ENCODE peak calls at places on chromosomes 3 and 15, in six cellular contexts. One of them, this sample, is unnamed.

GRCh38 chr3:46898321-46899150 is 21.0 kb downstream of the PTH1R start:
- DNase-seq in tibial artery: no peak
- DNase-seq in prostate gland: no peak
- DNase-seq in RWPE1: no peak
- DNase-seq in H9: no peak
- DNase-seq in stomach: no peak
- DNase-seq in this sample: no peak

GRCh38 chr3:194782767-194783404 is 97.2 kb downstream of the FAM43A start:
- DNase-seq in prostate gland: no peak
- DNase-seq in tibial artery: no peak
- DNase-seq in RWPE1: no peak
- DNase-seq in stomach: no peak
- DNase-seq in H9: no peak
- DNase-seq in this sample: no peak

GRCh38 chr15:53974813-53975212 is 3.4 kb upstream of the UNC13C start:
- DNase-seq in stomach: no peak
- DNase-seq in tibial artery: no peak
- DNase-seq in H9: no peak
- DNase-seq in prostate gland: no peak
- DNase-seq in RWPE1: no peak
- DNase-seq in this sample: no peak

GRCh38 chr3:50370594-50370993 is 11.3 kb upstream of the TMEM115 start:
- DNase-seq in H9: no peak
- DNase-seq in RWPE1: no peak
- DNase-seq in stomach: no peak
- DNase-seq in prostate gland: no peak
- DNase-seq in tibial artery: no peak
- DNase-seq in this sample: peak; percentile 62

GRCh38 chr3:105093371-105093770 is 273.3 kb upstream of the ALCAM start:
- DNase-seq in tibial artery: no peak
- DNase-seq in stomach: no peak
- DNase-seq in prostate gland: no peak
- DNase-seq in H9: no peak
- DNase-seq in RWPE1: no peak
- DNase-seq in this sample: no peak

GRCh38 chr3:129162729-129163579 is 2.1 kb upstream of the ISY1 start:
- DNase-seq in stomach: no peak
- DNase-seq in H9: no peak
- DNase-seq in RWPE1: no peak
- DNase-seq in tibial artery: no peak
- DNase-seq in prostate gland: no peak
- DNase-seq in this sample: peak; percentile 39

GRCh38 chr3:46660543-46661523 is 32.6 kb downstream of the ALS2CL start:
- DNase-seq in H9: peak; percentile 28
- DNase-seq in prostate gland: peak; percentile 73
- DNase-seq in RWPE1: no peak
- DNase-seq in tibial artery: no peak
- DNase-seq in stomach: peak; percentile 19
- DNase-seq in this sample: no peak

GRCh38 chr15:60315878-60316277 is 81.9 kb downstream of the ANXA2 start:
- DNase-seq in H9: no peak
- DNase-seq in stomach: no peak
- DNase-seq in tibial artery: no peak
- DNase-seq in prostate gland: no peak
- DNase-seq in RWPE1: no peak
- DNase-seq in this sample: no peak

GRCh38 chr3:125587039-125587664 is 8.1 kb downstream of the OSBPL11 start:
- DNase-seq in RWPE1: no peak
- DNase-seq in tibial artery: no peak
- DNase-seq in H9: no peak
- DNase-seq in stomach: no peak
- DNase-seq in prostate gland: no peak
- DNase-seq in this sample: peak; percentile 25

GRCh38 chr3:141430326-141430725 is 56.5 kb upstream of the RASA2 start:
- DNase-seq in tibial artery: no peak
- DNase-seq in stomach: no peak
- DNase-seq in prostate gland: no peak
- DNase-seq in RWPE1: no peak
- DNase-seq in H9: no peak
- DNase-seq in this sample: no peak

GRCh38 chr15:93865610-93866009 is 365.8 kb upstream of the MCTP2 start:
- DNase-seq in RWPE1: no peak
- DNase-seq in prostate gland: no peak
- DNase-seq in tibial artery: no peak
- DNase-seq in H9: no peak
- DNase-seq in stomach: no peak
- DNase-seq in this sample: no peak

GRCh38 chr3:59570816-59571215 is 521.0 kb upstream of the CFAP20DC start:
- DNase-seq in H9: no peak
- DNase-seq in prostate gland: no peak
- DNase-seq in stomach: no peak
- DNase-seq in RWPE1: no peak
- DNase-seq in tibial artery: no peak
- DNase-seq in this sample: no peak

GRCh38 chr3:176275538-176275937 is 921.7 kb downstream of the TBL1XR1 start:
- DNase-seq in tibial artery: no peak
- DNase-seq in prostate gland: no peak
- DNase-seq in H9: no peak
- DNase-seq in RWPE1: no peak
- DNase-seq in stomach: no peak
- DNase-seq in this sample: no peak

GRCh38 chr15:68372291-68372811 is 59.6 kb downstream of the ITGA11 start:
- DNase-seq in tibial artery: peak; percentile 23
- DNase-seq in RWPE1: peak; percentile 41
- DNase-seq in prostate gland: no peak
- DNase-seq in stomach: no peak
- DNase-seq in H9: peak; percentile 80
- DNase-seq in this sample: no peak

GRCh38 chr15:43225201-43225949 is 4.6 kb upstream of the EPB42 start:
- DNase-seq in tibial artery: peak; percentile 42
- DNase-seq in RWPE1: peak; percentile 57
- DNase-seq in H9: peak; percentile 63
- DNase-seq in prostate gland: peak; percentile 69
- DNase-seq in stomach: no peak
- DNase-seq in this sample: peak; percentile 78

GRCh38 chr3:5767304-5767703 is 579.8 kb downstream of the EDEM1 start:
- DNase-seq in prostate gland: no peak
- DNase-seq in RWPE1: no peak
- DNase-seq in H9: no peak
- DNase-seq in stomach: no peak
- DNase-seq in tibial artery: no peak
- DNase-seq in this sample: no peak

GRCh38 chr3:5766848-5767247 is 579.3 kb downstream of the EDEM1 start:
- DNase-seq in prostate gland: no peak
- DNase-seq in RWPE1: no peak
- DNase-seq in H9: no peak
- DNase-seq in tibial artery: no peak
- DNase-seq in stomach: no peak
- DNase-seq in this sample: no peak

GRCh38 chr3:5774337-5774736 is 586.8 kb downstream of the EDEM1 start:
- DNase-seq in stomach: no peak
- DNase-seq in RWPE1: no peak
- DNase-seq in prostate gland: no peak
- DNase-seq in H9: no peak
- DNase-seq in tibial artery: no peak
- DNase-seq in this sample: no peak

GRCh38 chr3:5768546-5768945 is 581.0 kb downstream of the EDEM1 start:
- DNase-seq in H9: no peak
- DNase-seq in prostate gland: no peak
- DNase-seq in RWPE1: no peak
- DNase-seq in tibial artery: no peak
- DNase-seq in stomach: no peak
- DNase-seq in this sample: no peak

GRCh38 chr3:5769825-5770224 is 582.3 kb downstream of the EDEM1 start:
- DNase-seq in stomach: no peak
- DNase-seq in H9: no peak
- DNase-seq in RWPE1: no peak
- DNase-seq in prostate gland: no peak
- DNase-seq in tibial artery: no peak
- DNase-seq in this sample: no peak
- TF ChIP-seq CTCF in stomach: no peak
- TF ChIP-seq CTCF in H9: no peak
- TF ChIP-seq CTCF in RWPE1: no peak
- TF ChIP-seq CTCF in prostate gland: no peak
- TF ChIP-seq CTCF in tibial artery: no peak
- TF ChIP-seq CTCF in this sample: no peak

DNA sequence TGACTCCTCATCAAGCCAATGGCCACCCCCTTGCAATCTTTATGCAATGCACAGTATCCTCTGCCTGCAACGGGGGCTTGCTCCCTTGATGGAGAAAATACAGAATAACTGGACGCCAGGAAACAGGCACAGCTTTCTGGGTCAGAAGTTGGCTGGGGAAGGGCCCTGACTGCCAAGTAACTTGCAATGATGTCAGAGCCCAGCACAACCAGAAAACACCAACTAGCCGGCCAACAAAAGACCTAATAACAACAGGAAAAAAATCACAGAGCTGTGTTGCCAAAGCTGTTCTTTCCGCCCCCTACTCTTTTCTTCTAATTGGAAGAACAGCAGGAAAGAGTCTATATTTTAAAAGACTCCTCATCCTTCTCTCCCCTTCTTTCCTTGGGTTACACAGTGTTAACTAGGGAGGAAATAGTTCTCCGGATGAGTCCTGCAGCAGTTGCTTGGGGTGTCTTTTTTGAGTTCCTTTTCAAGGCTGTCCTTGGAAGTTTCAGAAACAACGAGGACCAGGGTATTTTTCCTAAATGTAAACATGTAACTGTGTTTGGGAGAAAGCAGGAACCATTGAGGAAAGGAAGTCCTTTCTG is 1.4 kb upstream of the SEMA6D start:
- DNase-seq in tibial artery: peak; percentile 46
- DNase-seq in RWPE1: no peak
- DNase-seq in prostate gland: no peak
- DNase-seq in stomach: no peak
- DNase-seq in H9: no peak
- DNase-seq in this sample: no peak
- H3K27ac ChIP-seq in tibial artery: peak overlapping the region; percentile 92
- H3K27ac ChIP-seq in RWPE1: no peak overlapping the region
- H3K27ac ChIP-seq in prostate gland: no peak overlapping the region
- H3K27ac ChIP-seq in stomach: no peak overlapping the region
- H3K27ac ChIP-seq in H9: no peak overlapping the region
- H3K27ac ChIP-seq in this sample: no peak overlapping the region

GRCh38 chr3:169604568-169604967 is 58.9 kb downstream of the MECOM start:
- DNase-seq in H9: peak; percentile 36
- DNase-seq in RWPE1: no peak
- DNase-seq in prostate gland: no peak
- DNase-seq in stomach: no peak
- DNase-seq in tibial artery: no peak
- DNase-seq in this sample: peak; percentile 12
- TF ChIP-seq CTCF in H9: peak; percentile 60
- TF ChIP-seq CTCF in RWPE1: no peak
- TF ChIP-seq CTCF in prostate gland: no peak
- TF ChIP-seq CTCF in stomach: no peak
- TF ChIP-seq CTCF in tibial artery: no peak
- TF ChIP-seq CTCF in this sample: peak; percentile 32

GRCh38 chr3:52200981-52201679 is 3.2 kb downstream of the ALAS1 start:
- DNase-seq in prostate gland: no peak
- DNase-seq in H9: no peak
- DNase-seq in tibial artery: no peak
- DNase-seq in stomach: no peak
- DNase-seq in RWPE1: no peak
- DNase-seq in this sample: no peak

GRCh38 chr3:52203701-52204100 is 5.7 kb downstream of the ALAS1 start:
- DNase-seq in RWPE1: no peak
- DNase-seq in stomach: no peak
- DNase-seq in H9: no peak
- DNase-seq in tibial artery: no peak
- DNase-seq in prostate gland: no peak
- DNase-seq in this sample: no peak

GRCh38 chr3:52205727-52206372 is 7.9 kb downstream of the ALAS1 start:
- DNase-seq in RWPE1: peak; percentile 41
- DNase-seq in H9: no peak
- DNase-seq in tibial artery: no peak
- DNase-seq in stomach: no peak
- DNase-seq in prostate gland: no peak
- DNase-seq in this sample: no peak

GRCh38 chr3:52202384-52203077 is 4.6 kb downstream of the ALAS1 start:
- DNase-seq in RWPE1: no peak
- DNase-seq in stomach: no peak
- DNase-seq in tibial artery: no peak
- DNase-seq in prostate gland: no peak
- DNase-seq in H9: no peak
- DNase-seq in this sample: no peak

GRCh38 chr3:52204337-52205073 is 6.5 kb downstream of the ALAS1 start:
- DNase-seq in H9: no peak
- DNase-seq in stomach: peak; percentile 70
- DNase-seq in prostate gland: peak; percentile 97
- DNase-seq in RWPE1: no peak
- DNase-seq in tibial artery: no peak
- DNase-seq in this sample: no peak
- H3K27ac ChIP-seq in H9: no peak overlapping the region
- H3K27ac ChIP-seq in stomach: no peak overlapping the region
- H3K27ac ChIP-seq in prostate gland: peak overlapping the region; percentile 56
- H3K27ac ChIP-seq in RWPE1: peak overlapping the region; percentile 42
- H3K27ac ChIP-seq in tibial artery: no peak overlapping the region
- H3K27ac ChIP-seq in this sample: no peak overlapping the region

GRCh38 chr3:81003008-81003407 is 758.4 kb downstream of the GBE1 start:
- DNase-seq in H9: no peak
- DNase-seq in RWPE1: no peak
- DNase-seq in tibial artery: no peak
- DNase-seq in stomach: no peak
- DNase-seq in prostate gland: no peak
- DNase-seq in this sample: no peak

GRCh38 chr3:81003817-81004216 is 757.6 kb downstream of the GBE1 start:
- DNase-seq in prostate gland: no peak
- DNase-seq in stomach: no peak
- DNase-seq in tibial artery: no peak
- DNase-seq in RWPE1: no peak
- DNase-seq in H9: no peak
- DNase-seq in this sample: no peak

GRCh38 chr3:81005992-81006391 is 755.5 kb downstream of the GBE1 start:
- DNase-seq in prostate gland: no peak
- DNase-seq in stomach: no peak
- DNase-seq in tibial artery: no peak
- DNase-seq in RWPE1: no peak
- DNase-seq in H9: no peak
- DNase-seq in this sample: no peak
- TF ChIP-seq CTCF in prostate gland: no peak
- TF ChIP-seq CTCF in stomach: no peak
- TF ChIP-seq CTCF in tibial artery: no peak
- TF ChIP-seq CTCF in RWPE1: no peak
- TF ChIP-seq CTCF in H9: peak; percentile 63
- TF ChIP-seq CTCF in this sample: no peak

This sample was measured in A673.